ENCODE peak calls at places on chromosomes 13 and 19, in five cellular contexts. U is mucosa of gallbladder; J is iPS-NIHi11; Q is stimulated activated CD4-positive, alpha-beta T cell treated with anti-CD3 and anti-CD28 coated beads, TNF-alpha, amount 100 ng/mL, for 24 hours; C is NCI-H345. W is an unnamed sample.

GRCh38 chr13:59094149-59094548 is 1069.6 kb downstream of the DIAPH3 start:
- DNase-seq in U (no peak), J (no peak), Q (no peak), C (no peak), W (no peak)

GRCh38 chr19:46731007-46731501 is 14.1 kb upstream of the PRKD2 start:
- DNase-seq in U (no peak), J (no peak), Q (no peak), C (no peak), W (no peak)

GRCh38 chr19:7921955-7922840 is 2.1 kb downstream of the SNAPC2 start:
- DNase-seq in U (no peak), J (no peak), Q (no peak), C (no peak), W (no peak)

GRCh38 chr19:30523791-30524190 is 151.6 kb downstream of the ZNF536 start:
- DNase-seq in U (no peak), J (no peak), Q (no peak), C (no peak), W (no peak)

GRCh38 chr13:28538932-28539331 is 44.0 kb upstream of the FLT1 start:
- DNase-seq in U (no peak), J (no peak), Q (no peak), C (no peak), W (no peak)

GRCh38 chr13:46607768-46608553 is 55.0 kb downstream of the LRCH1 start:
- DNase-seq in U (peak; percentile 76), J (no peak), Q (peak; percentile 9), C (no peak), W (no peak)

GRCh38 chr13:97116754-97117153 is 105.4 kb upstream of the MBNL2 start:
- DNase-seq in U (no peak), J (peak; percentile 40), Q (no peak), C (peak; percentile 57), W (no peak)

GRCh38 chr13:61414686-61415664 is 674 bp downstream of the PCDH20 start:
- DNase-seq in U (no peak), J (peak; percentile 88), Q (no peak), C (peak; percentile 67), W (no peak)

GRCh38 chr19:4676955-4677731 is 7.0 kb upstream of the MYDGF start:
- DNase-seq in U (no peak), J (peak; percentile 74), Q (no peak), C (no peak), W (no peak)

GRCh38 chr19:10505583-10506229 is 2.5 kb upstream of the KEAP1 start:
- DNase-seq in U (peak; percentile 79), J (peak; percentile 72), Q (peak; percentile 86), C (peak; percentile 43), W (peak; percentile 73)

GRCh38 chr19:19591133-19591825 is 27.2 kb downstream of the PBX4 start:
- DNase-seq in U (peak; percentile 65), J (peak; percentile 55), Q (peak; percentile 66), C (no peak), W (peak; percentile 59)

GRCh38 chr19:32819415-32820400 is 49.9 kb downstream of the SLC7A9 start:
- DNase-seq in U (no peak), J (no peak), Q (no peak), C (no peak), W (no peak)

GRCh38 chr13:105165449-105166125 is 1369.9 kb downstream of the EFNB2 start:
- DNase-seq in U (no peak), J (no peak), Q (no peak), C (no peak), W (no peak)

GRCh38 chr13:97359181-97360057 is 74.5 kb upstream of the RAP2A start:
- DNase-seq in U (peak; percentile 58), J (peak; percentile 61), Q (peak; percentile 26), C (peak; percentile 75), W (peak; percentile 6)

GRCh38 chr13:25276748-25277147 is 10.5 kb downstream of the MTMR6 start:
- DNase-seq in U (no peak), J (no peak), Q (no peak), C (no peak), W (no peak)

GRCh38 chr19:7013678-7014077 is 7.6 kb downstream of the MBD3L2B start:
- DNase-seq in U (no peak), J (no peak), Q (no peak), C (no peak), W (no peak)

GRCh38 chr13:72963762-72964161 is 95.0 kb upstream of the KLF5 start:
- DNase-seq in U (no peak), J (no peak), Q (no peak), C (no peak), W (no peak)

GRCh38 chr19:1566392-1567115 is 1.6 kb downstream of the MEX3D start:
- DNase-seq in U (peak; percentile 76), J (peak; percentile 96), Q (no peak), C (peak; percentile 48), W (no peak)

GRCh38 chr19:48887861-48888612 is 10.5 kb downstream of the TULP2 start:
- DNase-seq in U (no peak), J (peak; percentile 33), Q (no peak), C (no peak), W (no peak)

GRCh38 chr19:38733241-38733492 is 11.1 kb downstream of the CAPN12 start:
- DNase-seq in U (no peak), J (no peak), Q (no peak), C (no peak), W (no peak)

GRCh38 chr19:41705393-41706174 is 2.8 kb upstream of the CEACAM5 start:
- DNase-seq in U (peak; percentile 22), J (peak; percentile 47), Q (peak; percentile 31), C (no peak), W (no peak)

GRCh38 chr19:47225746-47226425 is 5.1 kb downstream of the BBC3 start:
- DNase-seq in U (peak; percentile 90), J (peak; percentile 97), Q (peak; percentile 79), C (peak; percentile 84), W (peak; percentile 78)

GRCh38 chr13:98094678-98095266 is 48.1 kb upstream of the FARP1 start:
- DNase-seq in U (no peak), J (no peak), Q (no peak), C (no peak), W (no peak)